ENCODE peak calls at places on chromosomes 2 and 18, in four cellular contexts. O, Z, S and E are unnamed samples.
A peak's percentile ranks its signal among the peaks of the same experiment; 100 is the strongest.

GRCh38 chr2:33126552-33126951 is 179.8 kb downstream of the LTBP1 start:
- DNase-seq in O (no peak), Z (no peak), S (no peak), E (no peak)

GRCh38 chr2:52117299-52117698 is 1085.4 kb upstream of the NRXN1 start:
- DNase-seq in O (peak; percentile 36), Z (no peak), S (no peak), E (no peak)

GRCh38 chr2:102848366-102848839 is 86.6 kb downstream of the TMEM182 start:
- DNase-seq in O (peak; percentile 42), Z (peak; percentile 33), S (peak; percentile 90), E (peak; percentile 9)

GRCh38 chr2:204325468-204325867 is 219.8 kb upstream of the PARD3B start:
- DNase-seq in O (peak; percentile 77), Z (peak; percentile 8), S (peak; percentile 62), E (peak; percentile 64)

GRCh38 chr2:20992201-20992711 is 51.6 kb downstream of the APOB start:
- DNase-seq in O (no peak), Z (no peak), S (no peak), E (no peak)

GRCh38 chr18:40094441-40094840 is 1860.6 kb upstream of the PIK3C3 start:
- DNase-seq in O (no peak), Z (no peak), S (no peak), E (no peak)

GRCh38 chr2:117127680-117128079 is 686.8 kb upstream of the DDX18 start:
- DNase-seq in O (no peak), Z (no peak), S (no peak), E (no peak)

GRCh38 chr2:121191191-121192170 is 93.5 kb downstream of the TFCP2L1 start:
- DNase-seq in O (no peak), Z (no peak), S (no peak), E (no peak)

GRCh38 chr2:42568431-42569115 is at the start of gene MTA3:
- DNase-seq in O (peak; percentile 43), Z (peak; percentile 61), S (peak; percentile 86), E (peak; percentile 71)

GRCh38 chr2:17627434-17627833 is 86.9 kb downstream of the VSNL1 start:
- DNase-seq in O (no peak), Z (no peak), S (no peak), E (no peak)

GRCh38 chr2:222973733-222974132 is 78.3 kb upstream of the KCNE4 start:
- DNase-seq in O (no peak), Z (no peak), S (no peak), E (no peak)

GRCh38 chr18:13872932-13873331 is 42.4 kb downstream of the MC2R start:
- DNase-seq in O (no peak), Z (no peak), S (no peak), E (no peak)

GRCh38 chr2:2646312-2647051 is 315.4 kb upstream of the MYT1L start:
- DNase-seq in O (no peak), Z (peak; percentile 46), S (no peak), E (peak; percentile 86)

GRCh38 chr2:127117603-127118002 is 10.6 kb upstream of the BIN1 start:
- DNase-seq in O (no peak), Z (no peak), S (no peak), E (no peak)

GRCh38 chr2:232839680-232840079 is 30.4 kb upstream of the SNORC start:
- DNase-seq in O (no peak), Z (no peak), S (no peak), E (no peak)

GRCh38 chr2:205930209-205930608 is 155.8 kb downstream of the INO80D start:
- DNase-seq in O (no peak), Z (no peak), S (no peak), E (no peak)

GRCh38 chr18:47263197-47263827 is 11.9 kb upstream of the SKOR2 start:
- DNase-seq in O (no peak), Z (no peak), S (peak; percentile 60), E (no peak)

GRCh38 chr2:107719141-107719540 is 107.6 kb upstream of the RGPD4 start:
- DNase-seq in O (no peak), Z (no peak), S (no peak), E (no peak)

GRCh38 chr2:215882689-215883088 is 130.7 kb downstream of the MREG start:
- DNase-seq in O (no peak), Z (no peak), S (no peak), E (no peak)

GRCh38 chr2:71952572-71953188 is 195.0 kb downstream of the CYP26B1 start:
- DNase-seq in O (no peak), Z (no peak), S (no peak), E (no peak)

GRCh38 chr2:232028631-232029030 is 67.1 kb downstream of the DIS3L2 start:
- DNase-seq in O (no peak), Z (no peak), S (no peak), E (no peak)

GRCh38 chr2:173288561-173288960 is 66.1 kb upstream of the CDCA7 start:
- DNase-seq in O (no peak), Z (peak; percentile 9), S (no peak), E (peak; percentile 30)

GRCh38 chr18:73119574-73119973 is 251.8 kb upstream of the NETO1 start:
- DNase-seq in O (no peak), Z (no peak), S (no peak), E (no peak)

GRCh38 chr18:77478619-77479018 is 229.0 kb downstream of the GALR1 start:
- DNase-seq in O (no peak), Z (no peak), S (no peak), E (no peak)